ENCODE peak calls at places on chromosomes 6 and 20, in five cellular contexts. N, Q, P, C and F are unnamed samples.

GRCh38 chr6:94052754-94053153 is 633.4 kb upstream of the EPHA7 start:
- DNase-seq in N (no peak), Q (no peak), P (no peak), C (peak; percentile 37), F (no peak)

GRCh38 chr6:21808551-21809181 is 215.1 kb downstream of the SOX4 start:
- DNase-seq in N (no peak), Q (no peak), P (no peak), C (peak; percentile 87), F (no peak)

GRCh38 chr6:149935246-149935645 is 6.6 kb upstream of the ULBP2 start:
- DNase-seq in N (peak; percentile 34), Q (no peak), P (no peak), C (no peak), F (no peak)

GRCh38 chr6:28862077-28862476 is 61.7 kb downstream of the TRIM27 start:
- DNase-seq in N (no peak), Q (no peak), P (no peak), C (no peak), F (no peak)

GRCh38 chr6:21230536-21230935 is 363.0 kb upstream of the SOX4 start:
- DNase-seq in N (no peak), Q (no peak), P (no peak), C (no peak), F (no peak)

GRCh38 chr6:110728501-110728900 is 86.8 kb downstream of the CDK19 start:
- DNase-seq in N (no peak), Q (no peak), P (no peak), C (no peak), F (no peak)

GRCh38 chr20:44702776-44703175 is 12.4 kb upstream of the CCN5 start:
- DNase-seq in N (peak; percentile 91), Q (no peak), P (no peak), C (peak; percentile 95), F (no peak)

GRCh38 chr6:123962508-123962907 is 158.8 kb downstream of the NKAIN2 start:
- DNase-seq in N (no peak), Q (no peak), P (no peak), C (no peak), F (no peak)

GRCh38 chr6:121285041-121285440 is 49.2 kb downstream of the TBC1D32 start:
- DNase-seq in N (peak; percentile 83), Q (no peak), P (no peak), C (peak; percentile 9), F (no peak)

GRCh38 chr6:43669050-43669921 is 18.3 kb downstream of the MRPS18A start:
- DNase-seq in N (peak; percentile 59), Q (no peak), P (no peak), C (peak; percentile 37), F (peak; percentile 42)

GRCh38 chr6:95690328-95690727 is 113.0 kb downstream of the MANEA start:
- DNase-seq in N (no peak), Q (no peak), P (no peak), C (no peak), F (no peak)

GRCh38 chr20:11993886-11994466 is 76.3 kb downstream of the BTBD3 start:
- DNase-seq in N (no peak), Q (no peak), P (no peak), C (no peak), F (peak; percentile 38)

GRCh38 chr6:139862311-139862710 is 487.9 kb upstream of the CITED2 start:
- DNase-seq in N (no peak), Q (no peak), P (no peak), C (no peak), F (no peak)

GRCh38 chr6:52143551-52143950 is 42.6 kb upstream of the IL17A start:
- DNase-seq in N (no peak), Q (no peak), P (no peak), C (no peak), F (no peak)

GRCh38 chr6:112441607-112442006 is 94.5 kb downstream of the RFPL4B start:
- DNase-seq in N (no peak), Q (no peak), P (no peak), C (no peak), F (no peak)

GRCh38 chr6:4943716-4944115 is 60.1 kb downstream of the RPP40 start:
- DNase-seq in N (peak; percentile 18), Q (no peak), P (no peak), C (peak; percentile 68), F (no peak)

GRCh38 chr20:64049060-64049886 is at the start of gene SOX18:
- DNase-seq in N (peak; percentile 21), Q (no peak), P (no peak), C (peak; percentile 45), F (peak; percentile 53)

GRCh38 chr6:156828280-156828703 is 51.1 kb downstream of the ARID1B start:
- DNase-seq in N (peak; percentile 91), Q (no peak), P (no peak), C (peak; percentile 92), F (no peak)

GRCh38 chr6:157258878-157259277 is 64.4 kb downstream of the TMEM242 start:
- DNase-seq in N (no peak), Q (no peak), P (no peak), C (no peak), F (no peak)

GRCh38 chr20:37501940-37502339 is 19.1 kb upstream of the NNAT start:
- DNase-seq in N (no peak), Q (no peak), P (no peak), C (no peak), F (peak; percentile 63)

GRCh38 chr6:170471458-170471857 is 81.6 kb downstream of the PSMB1 start:
- DNase-seq in N (no peak), Q (no peak), P (no peak), C (no peak), F (no peak)

GRCh38 chr20:41540459-41540858 is 77.7 kb downstream of the CHD6 start:
- DNase-seq in N (no peak), Q (no peak), P (no peak), C (no peak), F (no peak)

GRCh38 chr20:62351469-62352401 is 15.4 kb downstream of the LAMA5 start:
- DNase-seq in N (no peak), Q (no peak), P (no peak), C (no peak), F (no peak)

GRCh38 chr6:35248965-35249364 is 10.6 kb upstream of the ZNF76 start:
- DNase-seq in N (no peak), Q (no peak), P (no peak), C (no peak), F (no peak)

GRCh38 chr6:35445691-35446090 is 6.4 kb upstream of the FANCE start:
- DNase-seq in N (peak; percentile 42), Q (no peak), P (no peak), C (no peak), F (no peak)

GRCh38 chr20:49541733-49542513 is 26.0 kb downstream of the PTGIS start:
- DNase-seq in N (peak; percentile 63), Q (peak; percentile 79), P (no peak), C (peak; percentile 61), F (peak; percentile 81)

GRCh38 chr6:10343320-10343719 is 71.6 kb downstream of the TFAP2A start:
- DNase-seq in N (no peak), Q (no peak), P (no peak), C (no peak), F (no peak)

GRCh38 chr20:4904127-4904860 is 97.0 kb downstream of the SLC23A2 start:
- DNase-seq in N (no peak), Q (no peak), P (no peak), C (no peak), F (no peak)

GRCh38 chr6:7979831-7980230 is 69.2 kb upstream of the TXNDC5 start:
- DNase-seq in N (no peak), Q (no peak), P (no peak), C (no peak), F (no peak)

GRCh38 chr6:71291991-71292390 is 3.4 kb downstream of the OGFRL1 start:
- DNase-seq in N (peak; percentile 7), Q (no peak), P (no peak), C (peak; percentile 37), F (no peak)

GRCh38 chr6:28940294-28940858 is 16.6 kb upstream of the TRIM27 start:
- DNase-seq in N (no peak), Q (peak; percentile 63), P (peak; percentile 50), C (no peak), F (peak; percentile 72)

GRCh38 chr6:129536271-129536670 is 173.7 kb downstream of the ARHGAP18 start:
- DNase-seq in N (no peak), Q (no peak), P (no peak), C (no peak), F (no peak)

GRCh38 chr20:50240092-50240491 is 49.5 kb downstream of the CEBPB start:
- DNase-seq in N (no peak), Q (no peak), P (no peak), C (no peak), F (no peak)

GRCh38 chr20:62040933-62041332 is 24.7 kb downstream of the TAF4 start:
- DNase-seq in N (no peak), Q (no peak), P (no peak), C (no peak), F (no peak)

GRCh38 chr6:121382467-121383121 is 48.3 kb upstream of the TBC1D32 start:
- DNase-seq in N (no peak), Q (no peak), P (no peak), C (no peak), F (no peak)

GRCh38 chr6:101231606-101232235 is 161.8 kb upstream of the GRIK2 start:
- DNase-seq in N (no peak), Q (no peak), P (no peak), C (no peak), F (no peak)

GRCh38 chr6:30683137-30683979 is 3.1 kb downstream of the PPP1R18 start:
- DNase-seq in N (no peak), Q (no peak), P (no peak), C (peak; percentile 38), F (no peak)
- H3K14ac ChIP-seq in N (peak overlapping the region; percentile 100), Q (no peak overlapping the region), P (no peak overlapping the region), C (peak overlapping the region; percentile 78), F (no peak overlapping the region)

GRCh38 chr20:35615667-35616464 is at the start of gene SPAG4:
- DNase-seq in N (peak; percentile 78), Q (peak; percentile 98), P (peak; percentile 98), C (peak; percentile 83), F (peak; percentile 100)
- H3K14ac ChIP-seq in N (peak within 1 kb of the TSS; percentile 19), Q (peak within 1 kb of the TSS; percentile 57), P (no peak within 1 kb of the TSS), C (peak within 1 kb of the TSS; percentile 79), F (peak within 1 kb of the TSS; percentile 37)

GRCh38 chr6:75275067-75275466 is 9.5 kb downstream of the TMEM30A start:
- DNase-seq in N (peak; percentile 97), Q (no peak), P (no peak), C (peak; percentile 89), F (no peak)

GRCh38 chr6:75268988-75269354 is 15.6 kb downstream of the TMEM30A start:
- DNase-seq in N (no peak), Q (no peak), P (no peak), C (no peak), F (no peak)

GRCh38 chr6:75268121-75268987 is 16.2 kb downstream of the TMEM30A start:
- DNase-seq in N (peak; percentile 54), Q (no peak), P (no peak), C (peak; percentile 62), F (peak; percentile 57)

GRCh38 chr6:75273009-75273408 is 11.6 kb downstream of the TMEM30A start:
- DNase-seq in N (no peak), Q (no peak), P (no peak), C (peak; percentile 72), F (no peak)

GRCh38 chr6:75272145-75272840 is 12.3 kb downstream of the TMEM30A start:
- DNase-seq in N (peak; percentile 68), Q (no peak), P (no peak), C (peak; percentile 48), F (no peak)
- H3K14ac ChIP-seq in N (peak overlapping the region; percentile 97), Q (no peak overlapping the region), P (no peak overlapping the region), C (no peak overlapping the region), F (no peak overlapping the region)

GRCh38 chr20:43590036-43590391 is 723 bp upstream of the IFT52 start:
- DNase-seq in N (no peak), Q (no peak), P (no peak), C (no peak), F (peak; percentile 41)

GRCh38 chr20:43586641-43587040 is 4.1 kb upstream of the IFT52 start:
- DNase-seq in N (no peak), Q (no peak), P (no peak), C (no peak), F (no peak)

GRCh38 chr20:43590392-43591303 is at the start of gene IFT52:
- DNase-seq in N (peak; percentile 88), Q (peak; percentile 83), P (peak; percentile 88), C (peak; percentile 93), F (peak; percentile 97)
- H3K14ac ChIP-seq in N (peak within 1 kb of the TSS; percentile 92), Q (peak within 1 kb of the TSS; percentile 75), P (no peak within 1 kb of the TSS), C (peak within 1 kb of the TSS; percentile 91), F (peak within 1 kb of the TSS; percentile 74)